ENCODE peak calls at places on chromosomes 11 and 22, in five cellular contexts. One of them, this sample, is unnamed.

GRCh38 chr11:103636232-103636631 is 400.2 kb upstream of the DDI1 start:
- DNase-seq in NCI-H2171 treated with DMSO at 0.1 percent for 48 hours: no peak
- DNase-seq in right atrium auricular region: no peak
- DNase-seq in H9: no peak
- DNase-seq in MCF 10A: no peak
- DNase-seq in this sample: no peak

GRCh38 chr11:76218449-76219206 is 12.3 kb upstream of the WNT11 start:
- DNase-seq in MCF 10A: no peak
- DNase-seq in right atrium auricular region: no peak
- DNase-seq in NCI-H2171 treated with DMSO at 0.1 percent for 48 hours: no peak
- DNase-seq in H9: no peak
- DNase-seq in this sample: peak

GRCh38 chr11:10318527-10318802 is 13.6 kb downstream of the ADM start:
- DNase-seq in right atrium auricular region: no peak
- DNase-seq in H9: no peak
- DNase-seq in NCI-H2171 treated with DMSO at 0.1 percent for 48 hours: peak
- DNase-seq in MCF 10A: no peak
- DNase-seq in this sample: peak

GRCh38 chr11:126082251-126083109 is 19.8 kb upstream of the CDON start:
- DNase-seq in H9: peak
- DNase-seq in NCI-H2171 treated with DMSO at 0.1 percent for 48 hours: no peak
- DNase-seq in MCF 10A: no peak
- DNase-seq in right atrium auricular region: no peak
- DNase-seq in this sample: peak

GRCh38 chr11:69097263-69097662 is 48.5 kb downstream of the TPCN2 start:
- DNase-seq in right atrium auricular region: no peak
- DNase-seq in MCF 10A: no peak
- DNase-seq in NCI-H2171 treated with DMSO at 0.1 percent for 48 hours: no peak
- DNase-seq in H9: no peak
- DNase-seq in this sample: no peak

GRCh38 chr11:115527534-115528125 is 23.4 kb upstream of the CADM1 start:
- DNase-seq in MCF 10A: no peak
- DNase-seq in H9: peak
- DNase-seq in right atrium auricular region: no peak
- DNase-seq in NCI-H2171 treated with DMSO at 0.1 percent for 48 hours: no peak
- DNase-seq in this sample: no peak

GRCh38 chr22:17369553-17370035 is 334 bp downstream of the CECR2 start:
- DNase-seq in right atrium auricular region: no peak
- DNase-seq in MCF 10A: no peak
- DNase-seq in NCI-H2171 treated with DMSO at 0.1 percent for 48 hours: peak
- DNase-seq in H9: peak
- DNase-seq in this sample: peak

GRCh38 chr22:37169412-37169811 is 18.6 kb downstream of the C1QTNF6 start:
- DNase-seq in H9: no peak
- DNase-seq in right atrium auricular region: no peak
- DNase-seq in MCF 10A: no peak
- DNase-seq in NCI-H2171 treated with DMSO at 0.1 percent for 48 hours: no peak
- DNase-seq in this sample: no peak

GRCh38 chr11:14078941-14079522 is 116.5 kb downstream of the SPON1 start:
- DNase-seq in right atrium auricular region: no peak
- DNase-seq in MCF 10A: no peak
- DNase-seq in H9: no peak
- DNase-seq in NCI-H2171 treated with DMSO at 0.1 percent for 48 hours: no peak
- DNase-seq in this sample: no peak

GRCh38 chr11:16276251-16276650 is 80.1 kb downstream of the SOX6 start:
- DNase-seq in right atrium auricular region: no peak
- DNase-seq in MCF 10A: no peak
- DNase-seq in NCI-H2171 treated with DMSO at 0.1 percent for 48 hours: no peak
- DNase-seq in H9: no peak
- DNase-seq in this sample: no peak

GRCh38 chr11:1392561-1392960 is 2.8 kb downstream of the BRSK2 start:
- DNase-seq in H9: no peak
- DNase-seq in right atrium auricular region: no peak
- DNase-seq in MCF 10A: no peak
- DNase-seq in NCI-H2171 treated with DMSO at 0.1 percent for 48 hours: no peak
- DNase-seq in this sample: no peak

GRCh38 chr11:64718084-64718779 is 4.8 kb downstream of the NRXN2 start:
- DNase-seq in NCI-H2171 treated with DMSO at 0.1 percent for 48 hours: no peak
- DNase-seq in MCF 10A: no peak
- DNase-seq in H9: no peak
- DNase-seq in right atrium auricular region: no peak
- DNase-seq in this sample: peak

GRCh38 chr22:44669725-44670027 is 32.3 kb upstream of the PRR5 start:
- DNase-seq in right atrium auricular region: no peak
- DNase-seq in NCI-H2171 treated with DMSO at 0.1 percent for 48 hours: no peak
- DNase-seq in H9: peak
- DNase-seq in MCF 10A: no peak
- DNase-seq in this sample: peak

GRCh38 chr22:42933783-42934144 is 76.7 kb upstream of the ARFGAP3 start:
- DNase-seq in H9: no peak
- DNase-seq in right atrium auricular region: no peak
- DNase-seq in NCI-H2171 treated with DMSO at 0.1 percent for 48 hours: no peak
- DNase-seq in MCF 10A: peak
- DNase-seq in this sample: no peak

GRCh38 chr11:103499710-103500340 is 390.6 kb downstream of the DYNC2H1 start:
- DNase-seq in MCF 10A: no peak
- DNase-seq in H9: no peak
- DNase-seq in NCI-H2171 treated with DMSO at 0.1 percent for 48 hours: no peak
- DNase-seq in right atrium auricular region: no peak
- DNase-seq in this sample: no peak

GRCh38 chr22:49235463-49236300 is 592.0 kb downstream of the BRD1 start:
- DNase-seq in H9: peak
- DNase-seq in NCI-H2171 treated with DMSO at 0.1 percent for 48 hours: peak
- DNase-seq in MCF 10A: no peak
- DNase-seq in right atrium auricular region: peak
- DNase-seq in this sample: peak

GRCh38 chr11:66744485-66745355 is 15.7 kb upstream of the SPTBN2 start:
- DNase-seq in NCI-H2171 treated with DMSO at 0.1 percent for 48 hours: peak
- DNase-seq in right atrium auricular region: peak
- DNase-seq in MCF 10A: peak
- DNase-seq in H9: peak
- DNase-seq in this sample: peak

GRCh38 chr11:124581817-124582216 is 12.0 kb downstream of the OR8A1 start:
- DNase-seq in right atrium auricular region: no peak
- DNase-seq in NCI-H2171 treated with DMSO at 0.1 percent for 48 hours: no peak
- DNase-seq in H9: no peak
- DNase-seq in MCF 10A: no peak
- DNase-seq in this sample: peak

GRCh38 chr22:23514317-23515038 is 65.6 kb downstream of the IGLL1 start:
- DNase-seq in MCF 10A: no peak
- DNase-seq in NCI-H2171 treated with DMSO at 0.1 percent for 48 hours: peak
- DNase-seq in H9: peak
- DNase-seq in right atrium auricular region: no peak
- DNase-seq in this sample: peak

GRCh38 chr11:316031-316701 is 2.3 kb downstream of the IFITM1 start:
- DNase-seq in H9: peak
- DNase-seq in right atrium auricular region: no peak
- DNase-seq in MCF 10A: no peak
- DNase-seq in NCI-H2171 treated with DMSO at 0.1 percent for 48 hours: no peak
- DNase-seq in this sample: no peak

GRCh38 chr22:45868586-45869443 is 108.1 kb downstream of the WNT7B start:
- DNase-seq in H9: no peak
- DNase-seq in NCI-H2171 treated with DMSO at 0.1 percent for 48 hours: peak
- DNase-seq in right atrium auricular region: peak
- DNase-seq in MCF 10A: no peak
- DNase-seq in this sample: peak